ENCODE peak calls at places on chromosome 1, in eight cellular contexts. One of them, this sample, is unnamed.

GRCh38 chr1:28507646-28508434 is 2.0 kb downstream of the RCC1 start:
- DNase-seq in Kasumi-1: no peak
- DNase-seq in Daoy: no peak
- DNase-seq in GM04503: no peak
- DNase-seq in LoVo: peak
- DNase-seq in heart right ventricle: no peak
- DNase-seq in Panc1: no peak
- DNase-seq in caudate nucleus: no peak
- DNase-seq in this sample: no peak

GRCh38 chr1:93411000-93411399 is 36.9 kb upstream of the FNBP1L start:
- DNase-seq in Kasumi-1: no peak
- DNase-seq in Daoy: no peak
- DNase-seq in GM04503: no peak
- DNase-seq in LoVo: no peak
- DNase-seq in heart right ventricle: no peak
- DNase-seq in Panc1: no peak
- DNase-seq in caudate nucleus: no peak
- DNase-seq in this sample: no peak

GRCh38 chr1:44489481-44489880 is 84.4 kb downstream of the RNF220 start:
- DNase-seq in Kasumi-1: no peak
- DNase-seq in Daoy: no peak
- DNase-seq in GM04503: peak
- DNase-seq in LoVo: no peak
- DNase-seq in heart right ventricle: no peak
- DNase-seq in Panc1: no peak
- DNase-seq in caudate nucleus: no peak
- DNase-seq in this sample: no peak

GRCh38 chr1:161198206-161198876 is 513 bp downstream of the ADAMTS4 start:
- DNase-seq in Kasumi-1: no peak
- DNase-seq in Daoy: peak
- DNase-seq in GM04503: no peak
- DNase-seq in LoVo: no peak
- DNase-seq in heart right ventricle: peak
- DNase-seq in Panc1: no peak
- DNase-seq in caudate nucleus: peak
- DNase-seq in this sample: peak

GRCh38 chr1:11516961-11517635 is 38.1 kb downstream of the DISP3 start:
- DNase-seq in Kasumi-1: no peak
- DNase-seq in Daoy: no peak
- DNase-seq in GM04503: no peak
- DNase-seq in LoVo: no peak
- DNase-seq in heart right ventricle: no peak
- DNase-seq in Panc1: no peak
- DNase-seq in caudate nucleus: no peak
- DNase-seq in this sample: no peak

GRCh38 chr1:54174106-54174505 is 21.3 kb upstream of the CDCP2 start:
- DNase-seq in Kasumi-1: no peak
- DNase-seq in Daoy: no peak
- DNase-seq in GM04503: no peak
- DNase-seq in LoVo: no peak
- DNase-seq in heart right ventricle: no peak
- DNase-seq in Panc1: no peak
- DNase-seq in caudate nucleus: no peak
- DNase-seq in this sample: no peak

GRCh38 chr1:17259233-17259873 is 10.5 kb downstream of the PADI3 start:
- DNase-seq in Kasumi-1: no peak
- DNase-seq in Daoy: peak
- DNase-seq in GM04503: no peak
- DNase-seq in LoVo: peak
- DNase-seq in heart right ventricle: no peak
- DNase-seq in Panc1: no peak
- DNase-seq in caudate nucleus: no peak
- DNase-seq in this sample: no peak

GRCh38 chr1:202159534-202160371 is 649 bp downstream of the PTPN7 start:
- DNase-seq in Kasumi-1: peak
- DNase-seq in Daoy: no peak
- DNase-seq in GM04503: no peak
- DNase-seq in LoVo: no peak
- DNase-seq in heart right ventricle: no peak
- DNase-seq in Panc1: no peak
- DNase-seq in caudate nucleus: no peak
- DNase-seq in this sample: no peak

GRCh38 chr1:9825101-9826074 is 1.6 kb upstream of the CLSTN1 start:
- DNase-seq in Kasumi-1: peak
- DNase-seq in Daoy: peak
- DNase-seq in GM04503: no peak
- DNase-seq in LoVo: peak
- DNase-seq in heart right ventricle: no peak
- DNase-seq in Panc1: peak
- DNase-seq in caudate nucleus: no peak
- DNase-seq in this sample: peak

GRCh38 chr1:219088778-219089557 is 84.7 kb upstream of the LYPLAL1 start:
- DNase-seq in Kasumi-1: peak
- DNase-seq in Daoy: peak
- DNase-seq in GM04503: peak
- DNase-seq in LoVo: peak
- DNase-seq in heart right ventricle: no peak
- DNase-seq in Panc1: peak
- DNase-seq in caudate nucleus: no peak
- DNase-seq in this sample: no peak

GRCh38 chr1:196997428-196997827 is 20.1 kb downstream of the CFHR5 start:
- DNase-seq in Kasumi-1: no peak
- DNase-seq in Daoy: peak
- DNase-seq in GM04503: peak
- DNase-seq in LoVo: no peak
- DNase-seq in heart right ventricle: no peak
- DNase-seq in Panc1: no peak
- DNase-seq in caudate nucleus: no peak
- DNase-seq in this sample: no peak

GRCh38 chr1:165424454-165425283 is 20.3 kb downstream of the RXRG start:
- DNase-seq in Kasumi-1: no peak
- DNase-seq in Daoy: peak
- DNase-seq in GM04503: no peak
- DNase-seq in LoVo: no peak
- DNase-seq in heart right ventricle: peak
- DNase-seq in Panc1: no peak
- DNase-seq in caudate nucleus: no peak
- DNase-seq in this sample: no peak

GRCh38 chr1:3708696-3709246 is 43.5 kb upstream of the CCDC27 start:
- DNase-seq in Kasumi-1: no peak
- DNase-seq in Daoy: no peak
- DNase-seq in GM04503: no peak
- DNase-seq in LoVo: no peak
- DNase-seq in heart right ventricle: no peak
- DNase-seq in Panc1: no peak
- DNase-seq in caudate nucleus: no peak
- DNase-seq in this sample: no peak

GRCh38 chr1:183234660-183235476 is 48.8 kb downstream of the LAMC2 start:
- DNase-seq in Kasumi-1: peak
- DNase-seq in Daoy: peak
- DNase-seq in GM04503: peak
- DNase-seq in LoVo: peak
- DNase-seq in heart right ventricle: peak
- DNase-seq in Panc1: peak
- DNase-seq in caudate nucleus: peak
- DNase-seq in this sample: peak

GRCh38 chr1:86184401-86184800 is 27.8 kb upstream of the COL24A1 start:
- DNase-seq in Kasumi-1: no peak
- DNase-seq in Daoy: no peak
- DNase-seq in GM04503: no peak
- DNase-seq in LoVo: no peak
- DNase-seq in heart right ventricle: no peak
- DNase-seq in Panc1: no peak
- DNase-seq in caudate nucleus: no peak
- DNase-seq in this sample: no peak

GRCh38 chr1:203142684-203143408 is 15.3 kb downstream of the ADORA1 start:
- DNase-seq in Kasumi-1: no peak
- DNase-seq in Daoy: no peak
- DNase-seq in GM04503: no peak
- DNase-seq in LoVo: no peak
- DNase-seq in heart right ventricle: no peak
- DNase-seq in Panc1: no peak
- DNase-seq in caudate nucleus: no peak
- DNase-seq in this sample: peak

GRCh38 chr1:59738591-59739015 is 76.1 kb upstream of the HOOK1 start:
- DNase-seq in Kasumi-1: no peak
- DNase-seq in Daoy: no peak
- DNase-seq in GM04503: peak
- DNase-seq in LoVo: no peak
- DNase-seq in heart right ventricle: no peak
- DNase-seq in Panc1: no peak
- DNase-seq in caudate nucleus: no peak
- DNase-seq in this sample: no peak

GRCh38 chr1:183226963-183227362 is 40.9 kb downstream of the LAMC2 start:
- DNase-seq in Kasumi-1: no peak
- DNase-seq in Daoy: peak
- DNase-seq in GM04503: no peak
- DNase-seq in LoVo: no peak
- DNase-seq in heart right ventricle: no peak
- DNase-seq in Panc1: no peak
- DNase-seq in caudate nucleus: no peak
- DNase-seq in this sample: no peak

GRCh38 chr1:184861755-184862336 is 107.2 kb upstream of the EDEM3 start:
- DNase-seq in Kasumi-1: no peak
- DNase-seq in Daoy: no peak
- DNase-seq in GM04503: no peak
- DNase-seq in LoVo: no peak
- DNase-seq in heart right ventricle: no peak
- DNase-seq in Panc1: no peak
- DNase-seq in caudate nucleus: no peak
- DNase-seq in this sample: no peak

GRCh38 chr1:147273409-147274307 is 31.2 kb downstream of the CHD1L start:
- DNase-seq in Kasumi-1: peak
- DNase-seq in Daoy: peak
- DNase-seq in GM04503: peak
- DNase-seq in LoVo: peak
- DNase-seq in heart right ventricle: no peak
- DNase-seq in Panc1: peak
- DNase-seq in caudate nucleus: no peak
- DNase-seq in this sample: peak

GRCh38 chr1:174982971-174983689 is 16.6 kb upstream of the CACYBP start:
- DNase-seq in Kasumi-1: peak
- DNase-seq in Daoy: peak
- DNase-seq in GM04503: no peak
- DNase-seq in LoVo: no peak
- DNase-seq in heart right ventricle: no peak
- DNase-seq in Panc1: no peak
- DNase-seq in caudate nucleus: no peak
- DNase-seq in this sample: peak

GRCh38 chr1:84253891-84254290 is 47.6 kb upstream of the SAMD13 start:
- DNase-seq in Kasumi-1: peak
- DNase-seq in Daoy: peak
- DNase-seq in GM04503: peak
- DNase-seq in LoVo: peak
- DNase-seq in heart right ventricle: peak
- DNase-seq in Panc1: peak
- DNase-seq in caudate nucleus: peak
- DNase-seq in this sample: no peak

GRCh38 chr1:200154069-200154767 is 126.7 kb downstream of the NR5A2 start:
- DNase-seq in Kasumi-1: peak
- DNase-seq in Daoy: peak
- DNase-seq in GM04503: no peak
- DNase-seq in LoVo: no peak
- DNase-seq in heart right ventricle: no peak
- DNase-seq in Panc1: no peak
- DNase-seq in caudate nucleus: no peak
- DNase-seq in this sample: no peak

GRCh38 chr1:153533689-153534201 is 2.0 kb downstream of the S100A6 start:
- DNase-seq in Kasumi-1: no peak
- DNase-seq in Daoy: peak
- DNase-seq in GM04503: peak
- DNase-seq in LoVo: peak
- DNase-seq in heart right ventricle: no peak
- DNase-seq in Panc1: peak
- DNase-seq in caudate nucleus: no peak
- DNase-seq in this sample: no peak

GRCh38 chr1:185400057-185400456 is 83.0 kb upstream of the IVNS1ABP start:
- DNase-seq in Kasumi-1: no peak
- DNase-seq in Daoy: peak
- DNase-seq in GM04503: peak
- DNase-seq in LoVo: no peak
- DNase-seq in heart right ventricle: no peak
- DNase-seq in Panc1: no peak
- DNase-seq in caudate nucleus: no peak
- DNase-seq in this sample: no peak

GRCh38 chr1:161096514-161096913 is 1.6 kb upstream of the KLHDC9 start:
- DNase-seq in Kasumi-1: no peak
- DNase-seq in Daoy: no peak
- DNase-seq in GM04503: no peak
- DNase-seq in LoVo: no peak
- DNase-seq in heart right ventricle: no peak
- DNase-seq in Panc1: no peak
- DNase-seq in caudate nucleus: no peak
- DNase-seq in this sample: no peak

GRCh38 chr1:50502147-50502546 is 78.9 kb upstream of the DMRTA2 start:
- DNase-seq in Kasumi-1: no peak
- DNase-seq in Daoy: no peak
- DNase-seq in GM04503: no peak
- DNase-seq in LoVo: no peak
- DNase-seq in heart right ventricle: no peak
- DNase-seq in Panc1: no peak
- DNase-seq in caudate nucleus: no peak
- DNase-seq in this sample: no peak

GRCh38 chr1:157307491-157307890 is 169.3 kb upstream of the ETV3 start:
- DNase-seq in Kasumi-1: no peak
- DNase-seq in Daoy: no peak
- DNase-seq in GM04503: no peak
- DNase-seq in LoVo: no peak
- DNase-seq in heart right ventricle: no peak
- DNase-seq in Panc1: no peak
- DNase-seq in caudate nucleus: no peak
- DNase-seq in this sample: no peak

GRCh38 chr1:223143760-223144248 is 756 bp upstream of the TLR5 start:
- DNase-seq in Kasumi-1: peak
- DNase-seq in Daoy: no peak
- DNase-seq in GM04503: no peak
- DNase-seq in LoVo: no peak
- DNase-seq in heart right ventricle: peak
- DNase-seq in Panc1: no peak
- DNase-seq in caudate nucleus: peak
- DNase-seq in this sample: no peak

GRCh38 chr1:24853656-24854055 is 76.4 kb downstream of the RUNX3 start:
- DNase-seq in Kasumi-1: no peak
- DNase-seq in Daoy: no peak
- DNase-seq in GM04503: no peak
- DNase-seq in LoVo: no peak
- DNase-seq in heart right ventricle: no peak
- DNase-seq in Panc1: no peak
- DNase-seq in caudate nucleus: no peak
- DNase-seq in this sample: no peak

GRCh38 chr1:3113741-3114056 is 44.7 kb downstream of the PRDM16 start:
- DNase-seq in Kasumi-1: no peak
- DNase-seq in Daoy: no peak
- DNase-seq in GM04503: no peak
- DNase-seq in LoVo: no peak
- DNase-seq in heart right ventricle: no peak
- DNase-seq in Panc1: no peak
- DNase-seq in caudate nucleus: no peak
- DNase-seq in this sample: no peak

GRCh38 chr1:21292991-21293536 is 2.8 kb upstream of the ECE1 start:
- DNase-seq in Kasumi-1: no peak
- DNase-seq in Daoy: no peak
- DNase-seq in GM04503: no peak
- DNase-seq in LoVo: no peak
- DNase-seq in heart right ventricle: no peak
- DNase-seq in Panc1: no peak
- DNase-seq in caudate nucleus: no peak
- DNase-seq in this sample: no peak

GRCh38 chr1:167909691-167910180 is 4.2 kb downstream of the ADCY10 start:
- DNase-seq in Kasumi-1: peak
- DNase-seq in Daoy: no peak
- DNase-seq in GM04503: no peak
- DNase-seq in LoVo: no peak
- DNase-seq in heart right ventricle: no peak
- DNase-seq in Panc1: no peak
- DNase-seq in caudate nucleus: no peak
- DNase-seq in this sample: no peak

GRCh38 chr1:80607064-80607463 is 1193.7 kb upstream of the ADGRL2 start:
- DNase-seq in Kasumi-1: no peak
- DNase-seq in Daoy: no peak
- DNase-seq in GM04503: no peak
- DNase-seq in LoVo: no peak
- DNase-seq in heart right ventricle: no peak
- DNase-seq in Panc1: no peak
- DNase-seq in caudate nucleus: no peak
- DNase-seq in this sample: no peak